ENCODE peak calls at places on chromosomes 6 and 20, in eight cellular contexts. Z, J, T, V, Y, I, B and N are unnamed samples.

GRCh38 chr6:3517350-3517749 is 60.5 kb upstream of the SLC22A23 start:
- DNase-seq in Z (no peak), J (no peak), T (no peak), V (no peak), Y (no peak), I (no peak), B (no peak), N (no peak)

GRCh38 chr20:51220293-51220706 is 197.4 kb upstream of the KCNG1 start:
- DNase-seq in Z (no peak), J (peak), T (peak), V (peak), Y (no peak), I (peak), B (peak), N (peak)

GRCh38 chr6:125302840-125303511 is 1.2 kb upstream of the HDDC2 start:
- DNase-seq in Z (no peak), J (no peak), T (no peak), V (no peak), Y (no peak), I (no peak), B (no peak), N (no peak)

GRCh38 chr6:34992353-34992752 is 103.3 kb downstream of the ANKS1A start:
- DNase-seq in Z (no peak), J (no peak), T (no peak), V (no peak), Y (no peak), I (no peak), B (no peak), N (no peak)

GRCh38 chr20:63934271-63935068 is 21.7 kb downstream of the UCKL1 start:
- DNase-seq in Z (no peak), J (no peak), T (peak), V (no peak), Y (no peak), I (no peak), B (no peak), N (no peak)

GRCh38 chr6:52641388-52641787 is 29.5 kb upstream of the TMEM14A start:
- DNase-seq in Z (no peak), J (no peak), T (no peak), V (no peak), Y (no peak), I (no peak), B (no peak), N (no peak)

GRCh38 chr6:122202576-122203137 is 196.8 kb upstream of the HSF2 start:
- DNase-seq in Z (no peak), J (no peak), T (peak), V (no peak), Y (no peak), I (no peak), B (no peak), N (no peak)

GRCh38 chr6:132131777-132132176 is 180.6 kb upstream of the CCN2 start:
- DNase-seq in Z (no peak), J (peak), T (peak), V (no peak), Y (peak), I (no peak), B (no peak), N (no peak)

GRCh38 chr6:163570579-163571231 is 156.2 kb downstream of the QKI start:
- DNase-seq in Z (no peak), J (no peak), T (no peak), V (no peak), Y (no peak), I (no peak), B (no peak), N (no peak)

GRCh38 chr6:8821921-8822512 is 386.7 kb upstream of the SLC35B3 start:
- DNase-seq in Z (no peak), J (no peak), T (no peak), V (no peak), Y (no peak), I (no peak), B (no peak), N (no peak)

GRCh38 chr6:57221191-57221935 is 744 bp downstream of the RAB23 start:
- DNase-seq in Z (peak), J (peak), T (peak), V (peak), Y (peak), I (peak), B (peak), N (peak)
- TF ChIP-seq CTCF in Z (peak), J (no peak), T (no peak), V (peak), Y (peak), I (peak), B (peak), N (peak)

GRCh38 chr20:40584128-40584819 is 104.8 kb downstream of the MAFB start:
- DNase-seq in Z (no peak), J (no peak), T (no peak), V (no peak), Y (peak), I (no peak), B (no peak), N (peak)

GRCh38 chr20:40583195-40583594 is 105.8 kb downstream of the MAFB start:
- DNase-seq in Z (no peak), J (no peak), T (no peak), V (no peak), Y (no peak), I (no peak), B (no peak), N (no peak)

GRCh38 chr20:40589581-40589980 is 99.5 kb downstream of the MAFB start:
- DNase-seq in Z (no peak), J (no peak), T (no peak), V (no peak), Y (no peak), I (no peak), B (no peak), N (no peak)

GRCh38 chr20:40588891-40589290 is 100.1 kb downstream of the MAFB start:
- DNase-seq in Z (no peak), J (no peak), T (no peak), V (no peak), Y (no peak), I (no peak), B (no peak), N (no peak)

GRCh38 chr20:40587038-40587437 is 102.0 kb downstream of the MAFB start:
- DNase-seq in Z (no peak), J (no peak), T (no peak), V (no peak), Y (no peak), I (no peak), B (no peak), N (no peak)
- TF ChIP-seq CTCF in Z (no peak), J (no peak), T (no peak), V (no peak), Y (no peak), I (no peak), B (no peak), N (no peak)

GRCh38 chr6:13383280-13384163 is 55.2 kb upstream of the TBC1D7 start:
- DNase-seq in Z (peak), J (peak), T (no peak), V (no peak), Y (no peak), I (peak), B (peak), N (no peak)
- TF ChIP-seq CTCF in Z (peak), J (no peak), T (no peak), V (peak), Y (peak), I (no peak), B (peak), N (no peak)

GRCh38 chr6:82785206-82785605 is 280.4 kb downstream of the UBE3D start:
- DNase-seq in Z (no peak), J (no peak), T (no peak), V (no peak), Y (no peak), I (no peak), B (no peak), N (no peak)

GRCh38 chr6:82786251-82786650 is 279.4 kb downstream of the UBE3D start:
- DNase-seq in Z (no peak), J (no peak), T (no peak), V (no peak), Y (no peak), I (no peak), B (no peak), N (no peak)

GRCh38 chr6:82781805-82782204 is 283.8 kb downstream of the UBE3D start:
- DNase-seq in Z (no peak), J (no peak), T (no peak), V (no peak), Y (no peak), I (no peak), B (no peak), N (no peak)

GRCh38 chr6:82780334-82780733 is 285.3 kb downstream of the UBE3D start:
- DNase-seq in Z (no peak), J (no peak), T (no peak), V (no peak), Y (no peak), I (no peak), B (no peak), N (no peak)

DNA sequence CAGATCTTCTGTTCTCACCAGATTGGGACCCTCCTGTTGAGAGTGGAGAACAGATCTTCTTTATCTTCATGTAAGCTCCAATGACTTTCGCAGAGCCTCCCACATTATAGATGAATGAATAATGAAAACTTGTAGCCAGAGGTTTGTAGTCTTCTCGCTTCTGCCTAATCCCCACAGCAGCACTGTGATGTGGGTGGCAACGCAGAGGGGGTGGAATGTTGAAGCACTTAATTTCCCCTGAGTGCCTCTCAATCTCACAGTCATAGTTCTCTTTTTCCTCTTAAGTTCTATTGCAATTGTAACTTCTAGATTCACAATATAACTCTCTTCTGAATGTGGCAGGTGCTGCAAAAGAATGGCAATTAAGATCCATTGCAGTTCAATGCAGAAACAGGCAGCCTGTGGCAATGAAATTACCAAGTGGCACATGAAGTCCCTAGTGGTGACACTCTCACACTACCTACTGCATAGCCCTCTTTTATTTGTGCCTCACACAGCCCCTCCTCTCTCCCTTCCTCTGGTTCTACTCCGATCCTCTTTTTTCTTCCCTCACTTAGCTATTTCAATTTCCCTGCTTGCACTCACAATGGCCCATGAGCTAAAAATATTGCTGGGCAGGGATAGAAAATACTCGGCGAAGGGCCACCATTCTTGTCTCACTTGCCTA is 281.9 kb downstream of the UBE3D start:
- DNase-seq in Z (no peak), J (no peak), T (peak), V (no peak), Y (no peak), I (no peak), B (no peak), N (no peak)
- TF ChIP-seq CTCF in Z (no peak), J (no peak), T (peak), V (no peak), Y (no peak), I (no peak), B (peak), N (no peak)